ENCODE peak calls at places on chromosomes 3 and 15, in five cellular contexts. C is tibial nerve, P is WTC11, X is uterus, Y is HCT116. A is an unnamed sample.

GRCh38 chr15:99165956-99166689 is 61.2 kb downstream of the SYNM start:
- DNase-seq in X (no peak), Y (no peak), P (no peak), C (no peak), A (no peak)

GRCh38 chr15:73564255-73564654 is 68.9 kb downstream of the NPTN start:
- DNase-seq in P (no peak), Y (peak), X (no peak), C (no peak), A (peak)

GRCh38 chr3:146883292-146883691 is 278.1 kb upstream of the PLSCR5 start:
- DNase-seq in Y (no peak), C (no peak), P (no peak), X (no peak), A (no peak)

GRCh38 chr3:9402410-9403228 is 5.2 kb downstream of the SETD5 start:
- DNase-seq in C (no peak), X (no peak), Y (no peak), P (peak), A (peak)

GRCh38 chr3:121723485-121723884 is 26.1 kb downstream of the GOLGB1 start:
- DNase-seq in P (no peak), Y (no peak), X (no peak), C (no peak), A (no peak)

GRCh38 chr15:57323806-57324589 is 52.3 kb upstream of the CGNL1 start:
- DNase-seq in Y (peak), P (no peak), C (peak), X (no peak), A (no peak)

GRCh38 chr3:49703443-49703927 is 14.1 kb downstream of the RNF123 start:
- DNase-seq in X (peak), Y (peak), C (peak), P (peak), A (peak)

GRCh38 chr3:186340211-186340610 is 21.8 kb downstream of the DGKG start:
- DNase-seq in X (no peak), P (no peak), C (no peak), Y (no peak), A (no peak)

GRCh38 chr3:15630646-15631350 is 29.3 kb downstream of the BTD start:
- DNase-seq in Y (no peak), X (no peak), P (no peak), C (no peak), A (no peak)

GRCh38 chr15:70488002-70488605 is 275.3 kb downstream of the UACA start:
- DNase-seq in C (peak), Y (no peak), P (peak), X (peak), A (peak)

GRCh38 chr3:159322322-159322939 is 520.6 kb downstream of the MFSD1 start:
- DNase-seq in P (peak), X (no peak), Y (peak), C (no peak), A (no peak)

GRCh38 chr15:39947401-39948197 is 13.7 kb downstream of the EIF2AK4 start:
- DNase-seq in Y (no peak), C (no peak), X (no peak), P (no peak), A (no peak)

GRCh38 chr3:41405466-41405865 is 206.2 kb downstream of the CTNNB1 start:
- DNase-seq in P (no peak), Y (no peak), C (no peak), X (no peak), A (no peak)

GRCh38 chr15:89728254-89728653 is 22.8 kb downstream of the MESP1 start:
- DNase-seq in P (no peak), Y (no peak), X (peak), C (no peak), A (no peak)

GRCh38 chr3:12193485-12194165 is 34.9 kb upstream of the TIMP4 start:
- DNase-seq in C (peak), X (peak), P (no peak), Y (peak), A (peak)

GRCh38 chr15:28043625-28044520 is 55.2 kb downstream of the OCA2 start:
- DNase-seq in P (no peak), Y (no peak), X (no peak), C (no peak), A (no peak)

DNA sequence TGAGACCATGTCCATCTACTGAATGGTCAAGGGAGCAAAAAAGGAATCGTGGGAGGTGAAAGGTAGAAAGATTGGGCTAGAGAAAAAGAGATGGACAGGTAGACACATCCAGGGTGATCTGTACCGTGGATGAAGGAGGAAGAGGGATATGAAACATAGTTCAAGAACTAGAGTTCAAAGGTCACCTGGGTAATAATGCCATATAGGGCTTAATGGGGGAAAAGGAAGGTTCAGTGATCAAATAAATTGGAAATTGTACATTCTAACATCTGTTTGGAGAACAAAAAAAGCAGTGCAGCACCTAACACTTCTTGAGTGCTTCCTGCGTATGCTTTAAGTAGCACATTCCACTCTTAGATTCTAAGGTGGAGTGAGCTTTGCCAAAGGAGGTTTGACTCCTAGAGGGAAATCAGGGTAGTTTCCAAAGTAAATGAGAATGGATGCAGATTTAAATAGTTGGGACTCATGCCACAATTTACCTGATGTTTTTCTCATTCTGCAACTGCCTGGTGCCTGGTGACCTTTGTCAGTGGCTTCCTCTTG is 46.6 kb downstream of the MITF start:
- DNase-seq in X (no peak), P (no peak), C (no peak), Y (no peak), A (no peak)
- TF ChIP-seq CTCF in X (no peak), P (no peak), C (no peak), Y (no peak), A (no peak)

GRCh38 chr3:185069583-185070030 is 83.3 kb downstream of the C3orf70 start:
- DNase-seq in C (no peak), X (no peak), P (peak), Y (no peak), A (no peak)

GRCh38 chr3:185067173-185067572 is 85.7 kb downstream of the C3orf70 start:
- DNase-seq in X (no peak), C (no peak), Y (no peak), P (no peak), A (no peak)

GRCh38 chr3:185071401-185071800 is 81.5 kb downstream of the C3orf70 start:
- DNase-seq in X (no peak), C (no peak), Y (no peak), P (no peak), A (no peak)

GRCh38 chr3:185069023-185069422 is 83.8 kb downstream of the C3orf70 start:
- DNase-seq in Y (no peak), X (no peak), C (no peak), P (no peak), A (no peak)

GRCh38 chr3:185070491-185071335 is 82.1 kb downstream of the C3orf70 start:
- DNase-seq in P (peak), Y (peak), X (no peak), C (no peak), A (peak)
- TF ChIP-seq CTCF in P (no peak), Y (peak), X (no peak), C (no peak), A (no peak)

GRCh38 chr3:152540120-152540519 is 271.4 kb downstream of the MBNL1 start:
- DNase-seq in P (no peak), X (no peak), Y (no peak), C (no peak), A (no peak)

GRCh38 chr3:152538518-152538917 is 269.8 kb downstream of the MBNL1 start:
- DNase-seq in P (no peak), C (no peak), Y (no peak), X (no peak), A (no peak)

DNA sequence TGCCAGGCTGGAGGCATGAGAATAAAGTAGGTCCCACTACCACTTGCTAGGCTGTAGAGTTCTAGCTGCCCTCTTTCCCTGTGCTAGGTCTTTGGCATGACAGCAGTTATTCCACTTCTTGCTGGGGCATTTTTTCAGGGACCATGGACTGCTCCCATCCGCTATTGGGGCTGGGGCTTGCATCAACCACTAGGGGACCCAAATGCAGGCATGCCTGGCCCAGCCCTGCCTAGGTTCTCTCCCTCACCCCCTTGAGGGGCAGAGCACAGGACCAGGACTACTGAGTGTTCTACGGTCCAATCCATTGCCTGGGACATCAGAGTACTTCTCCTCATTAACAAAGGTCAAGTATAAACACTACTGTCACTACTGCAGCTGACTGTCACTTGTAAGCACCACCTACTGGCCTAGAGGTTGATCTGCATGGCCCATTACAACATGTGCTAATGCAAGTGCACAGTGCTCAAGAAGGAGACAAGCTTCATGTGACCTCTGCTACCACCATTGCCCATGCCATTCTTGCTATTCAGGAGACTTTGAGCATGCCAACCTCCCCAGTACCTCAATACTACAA is 270.5 kb downstream of the MBNL1 start:
- DNase-seq in C (no peak), Y (no peak), P (peak), X (no peak), A (peak)
- TF ChIP-seq CTCF in C (no peak), Y (peak), P (no peak), X (no peak), A (no peak)

GRCh38 chr3:155238845-155239244 is 54.6 kb downstream of the STRIT1 start:
- DNase-seq in P (no peak), X (no peak), C (no peak), Y (no peak), A (no peak)
- TF ChIP-seq CTCF in P (no peak), X (no peak), C (no peak), Y (no peak), A (no peak)

GRCh38 chr3:30585654-30586053 is 20.7 kb upstream of the TGFBR2 start:
- DNase-seq in Y (no peak), C (no peak), X (no peak), P (no peak), A (no peak)
- TF ChIP-seq CTCF in Y (no peak), C (no peak), X (no peak), P (no peak), A (no peak)

DNA sequence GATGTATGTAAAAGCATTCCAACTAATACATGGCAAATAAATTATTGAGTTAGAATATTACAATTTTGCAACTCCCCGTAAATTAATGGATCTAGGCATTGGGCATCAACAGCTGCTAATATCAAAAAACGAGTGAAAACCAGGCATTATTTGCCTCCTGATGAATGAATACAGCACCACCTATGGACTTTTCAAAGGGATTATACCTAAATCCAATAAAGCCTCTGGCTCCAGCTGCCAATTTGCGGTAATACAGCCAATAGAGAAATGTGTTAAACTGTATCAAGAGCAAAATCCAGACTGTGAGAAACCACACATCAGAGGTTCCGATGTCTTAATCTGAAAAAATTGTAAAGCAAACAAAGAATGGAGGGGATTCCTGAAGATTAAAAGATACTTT is 16.3 kb upstream of the A4GNT start:
- DNase-seq in Y (no peak), P (no peak), C (no peak), X (no peak), A (no peak)
- TF ChIP-seq CTCF in Y (peak), P (no peak), C (no peak), X (no peak), A (no peak)

GRCh38 chr3:57949344-57949743 is 58.9 kb upstream of the FLNB start:
- DNase-seq in P (no peak), Y (no peak), C (no peak), X (peak), A (no peak)

GRCh38 chr3:57949779-57950618 is 58.2 kb upstream of the FLNB start:
- DNase-seq in Y (peak), C (no peak), P (no peak), X (peak), A (peak)

GRCh38 chr3:57946970-57947381 is 61.2 kb upstream of the FLNB start:
- DNase-seq in P (no peak), Y (no peak), C (no peak), X (no peak), A (no peak)

GRCh38 chr3:57948782-57949242 is 59.4 kb upstream of the FLNB start:
- DNase-seq in C (no peak), Y (no peak), X (peak), P (no peak), A (no peak)

DNA sequence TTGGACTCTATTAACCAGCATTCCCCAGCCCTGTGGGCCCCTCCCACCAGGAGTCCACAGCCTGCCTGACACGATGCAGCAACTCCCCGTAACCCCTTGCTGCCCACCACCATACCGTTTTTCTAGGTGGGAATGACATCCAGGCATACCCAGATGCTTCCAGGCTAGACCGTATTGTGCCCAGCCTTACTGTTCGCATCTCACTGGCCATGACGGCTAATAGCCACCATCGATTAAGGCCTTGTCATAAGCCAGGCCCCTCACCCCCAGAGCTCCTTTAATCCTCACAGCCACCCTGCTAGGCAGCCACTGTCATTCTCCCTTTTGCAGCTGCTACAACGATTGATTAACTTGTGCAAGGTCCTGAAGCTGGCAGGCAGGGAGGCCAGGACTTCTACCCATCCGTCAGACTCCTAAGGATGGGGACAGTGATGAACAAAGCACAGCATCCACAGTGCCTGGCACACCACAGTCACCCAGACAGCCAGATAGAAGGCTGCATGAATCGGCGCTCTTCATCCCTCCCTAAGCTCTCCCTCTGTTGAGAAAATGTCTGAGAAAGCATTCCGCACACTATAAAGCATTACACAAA is 60.0 kb upstream of the FLNB start:
- DNase-seq in X (no peak), C (no peak), P (no peak), Y (no peak), A (no peak)
- TF ChIP-seq CTCF in X (no peak), C (no peak), P (no peak), Y (no peak), A (no peak)

DNA sequence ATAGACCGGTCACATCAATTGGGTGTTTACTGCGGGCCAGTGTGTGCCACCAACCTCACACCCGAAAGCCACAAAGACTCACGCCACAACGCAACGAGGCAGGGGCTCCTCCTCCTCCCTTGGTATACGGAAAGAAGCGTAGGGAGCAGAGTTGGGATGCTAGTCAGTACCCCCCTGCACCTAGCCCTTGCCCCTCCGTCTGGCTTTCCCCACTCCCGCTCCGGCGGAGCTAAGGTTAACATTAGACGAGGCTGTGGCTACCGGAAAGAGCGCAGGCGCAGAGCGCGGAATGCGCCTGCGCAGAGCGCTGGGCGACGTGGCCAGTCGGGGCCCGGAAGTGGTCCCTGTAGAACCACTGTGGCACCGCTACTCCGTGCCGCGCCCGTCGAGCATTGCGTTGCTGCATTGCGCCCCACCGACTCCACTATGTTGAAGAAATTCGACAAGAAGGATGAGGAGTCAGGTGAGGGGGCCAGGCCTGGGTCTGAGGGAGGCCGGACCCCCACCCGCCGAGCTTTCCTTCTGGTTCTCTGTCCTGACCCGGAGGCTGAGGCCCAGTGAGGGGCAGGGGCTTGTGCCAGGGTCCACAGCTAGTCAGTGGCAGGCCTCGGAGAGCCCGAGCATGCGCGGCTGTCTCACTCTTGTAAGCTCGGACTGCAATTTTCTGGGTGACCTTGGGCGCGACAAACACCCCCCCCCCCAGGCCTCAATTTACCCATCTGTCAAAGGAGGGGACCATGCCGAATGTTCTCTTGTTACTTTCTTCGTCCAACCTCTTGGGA is at the start of gene COPG1:
- DNase-seq in Y (peak), P (peak), X (peak), C (peak), A (peak)
- TF ChIP-seq CTCF in Y (no peak), P (no peak), X (no peak), C (no peak), A (no peak)

GRCh38 chr15:19944261-19944888 is 597.2 kb downstream of the GOLGA6L6 start:
- DNase-seq in C (no peak), Y (no peak), P (no peak), X (no peak), A (no peak)
- TF ChIP-seq CTCF in C (no peak), Y (no peak), P (no peak), X (no peak), A (no peak)